ENCODE peak calls at places on chromosome 9, in five cellular contexts. A is activated CD4-positive, alpha-beta T cell treated with anti-CD3 and anti-CD28 coated beads for 24 hours; Q is RPMI8226; B is HS-27A; X is BE2C. R is an unnamed sample.

GRCh38 chr9:106874657-106875056 is 11.7 kb downstream of the ZNF462 start:
- DNase-seq in A (no peak), Q (no peak), B (no peak), X (no peak), R (no peak)

GRCh38 chr9:108163321-108164005 is 673.9 kb upstream of the KLF4 start:
- DNase-seq in A (no peak), Q (no peak), B (no peak), X (no peak), R (no peak)

GRCh38 chr9:74874220-74874619 is 13.5 kb downstream of the TRPM6 start:
- DNase-seq in A (no peak), Q (no peak), B (no peak), X (no peak), R (no peak)

GRCh38 chr9:124673063-124673462 is 98.0 kb downstream of the NR6A1 start:
- DNase-seq in A (no peak), Q (no peak), B (no peak), X (no peak), R (no peak)

GRCh38 chr9:16413509-16414016 is 456.9 kb downstream of the BNC2 start:
- DNase-seq in A (no peak), Q (no peak), B (no peak), X (no peak), R (peak)

GRCh38 chr9:104682642-104683041 is 11.7 kb upstream of the OR13D1 start:
- DNase-seq in A (no peak), Q (peak), B (no peak), X (no peak), R (no peak)

GRCh38 chr9:27276182-27277030 is 20.5 kb downstream of the EQTN start:
- DNase-seq in A (no peak), Q (peak), B (peak), X (peak), R (no peak)

GRCh38 chr9:6096821-6097220 is 81.4 kb upstream of the RANBP6 start:
- DNase-seq in A (no peak), Q (no peak), B (no peak), X (no peak), R (peak)

GRCh38 chr9:70229579-70229978 is 29.2 kb upstream of the SMC5 start:
- DNase-seq in A (no peak), Q (no peak), B (peak), X (no peak), R (no peak)

GRCh38 chr9:93965830-93966577 is 10.8 kb upstream of the BARX1 start:
- DNase-seq in A (no peak), Q (peak), B (no peak), X (no peak), R (no peak)

GRCh38 chr9:124797343-124798103 is 20.6 kb downstream of the OLFML2A start:
- DNase-seq in A (no peak), Q (no peak), B (no peak), X (peak), R (no peak)

GRCh38 chr9:136568288-136569081 is 22.6 kb upstream of the NOTCH1 start:
- DNase-seq in A (no peak), Q (no peak), B (no peak), X (no peak), R (no peak)